ENCODE peak calls at places on chromosome 7, in ten cellular contexts. One of them, this sample, is unnamed. For H3K4me1 and H3K36me3, the result is how much of the 10 kb centered on the place peaks cover.

GRCh38 chr7:22675917-22676343 is 51.1 kb upstream of the IL6 start:
- DNase-seq in heart left ventricle: no peak
- DNase-seq in psoas muscle: no peak
- DNase-seq in PC-3: no peak
- DNase-seq in sigmoid colon: no peak
- DNase-seq in CD4-positive, alpha-beta memory T cell: peak
- DNase-seq in aorta: no peak
- DNase-seq in pancreas: no peak
- DNase-seq in Panc1: no peak
- DNase-seq in spleen: no peak
- DNase-seq in this sample: no peak

GRCh38 chr7:38368191-38368605 is 94.8 kb upstream of the TARP start:
- DNase-seq in psoas muscle: peak
- DNase-seq in pancreas: peak
- DNase-seq in sigmoid colon: peak
- DNase-seq in CD4-positive, alpha-beta memory T cell: peak
- DNase-seq in Panc1: peak
- DNase-seq in PC-3: peak
- DNase-seq in aorta: peak
- DNase-seq in heart left ventricle: peak
- DNase-seq in spleen: peak
- DNase-seq in this sample: peak

GRCh38 chr7:10083766-10084165 is 889.9 kb upstream of the PHF14 start:
- DNase-seq in CD4-positive, alpha-beta memory T cell: no peak
- DNase-seq in psoas muscle: no peak
- DNase-seq in PC-3: no peak
- DNase-seq in aorta: no peak
- DNase-seq in pancreas: no peak
- DNase-seq in spleen: no peak
- DNase-seq in heart left ventricle: no peak
- DNase-seq in Panc1: no peak
- DNase-seq in sigmoid colon: no peak
- DNase-seq in this sample: no peak

GRCh38 chr7:112630565-112630964 is 149.8 kb downstream of the LSMEM1 start:
- DNase-seq in pancreas: no peak
- DNase-seq in aorta: no peak
- DNase-seq in CD4-positive, alpha-beta memory T cell: no peak
- DNase-seq in PC-3: peak
- DNase-seq in heart left ventricle: no peak
- DNase-seq in Panc1: peak
- DNase-seq in sigmoid colon: no peak
- DNase-seq in psoas muscle: no peak
- DNase-seq in spleen: no peak
- DNase-seq in this sample: no peak

GRCh38 chr7:47570649-47571050 is 11.3 kb downstream of the TNS3 start:
- DNase-seq in pancreas: no peak
- DNase-seq in Panc1: no peak
- DNase-seq in heart left ventricle: peak
- DNase-seq in aorta: peak
- DNase-seq in sigmoid colon: peak
- DNase-seq in psoas muscle: peak
- DNase-seq in CD4-positive, alpha-beta memory T cell: no peak
- DNase-seq in PC-3: no peak
- DNase-seq in spleen: no peak
- DNase-seq in this sample: no peak

GRCh38 chr7:50317697-50318640 is 13.5 kb downstream of the IKZF1 start:
- DNase-seq in heart left ventricle: no peak
- DNase-seq in PC-3: no peak
- DNase-seq in sigmoid colon: no peak
- DNase-seq in CD4-positive, alpha-beta memory T cell: peak
- DNase-seq in pancreas: no peak
- DNase-seq in aorta: no peak
- DNase-seq in Panc1: no peak
- DNase-seq in psoas muscle: no peak
- DNase-seq in spleen: peak
- DNase-seq in this sample: no peak

GRCh38 chr7:54477083-54477482 is 65.1 kb upstream of the VSTM2A start:
- DNase-seq in pancreas: no peak
- DNase-seq in CD4-positive, alpha-beta memory T cell: no peak
- DNase-seq in psoas muscle: no peak
- DNase-seq in spleen: no peak
- DNase-seq in sigmoid colon: no peak
- DNase-seq in aorta: no peak
- DNase-seq in PC-3: no peak
- DNase-seq in heart left ventricle: no peak
- DNase-seq in Panc1: no peak
- DNase-seq in this sample: no peak

GRCh38 chr7:35993663-35994622 is 159.1 kb upstream of the EEPD1 start:
- DNase-seq in heart left ventricle: no peak
- DNase-seq in Panc1: peak
- DNase-seq in spleen: no peak
- DNase-seq in pancreas: no peak
- DNase-seq in aorta: no peak
- DNase-seq in PC-3: peak
- DNase-seq in psoas muscle: no peak
- DNase-seq in CD4-positive, alpha-beta memory T cell: no peak
- DNase-seq in sigmoid colon: no peak
- DNase-seq in this sample: no peak

GRCh38 chr7:29063872-29064271 is 82.5 kb downstream of the CPVL start:
- DNase-seq in CD4-positive, alpha-beta memory T cell: no peak
- DNase-seq in heart left ventricle: no peak
- DNase-seq in PC-3: no peak
- DNase-seq in spleen: no peak
- DNase-seq in Panc1: no peak
- DNase-seq in pancreas: no peak
- DNase-seq in aorta: no peak
- DNase-seq in sigmoid colon: no peak
- DNase-seq in psoas muscle: no peak
- DNase-seq in this sample: no peak

GRCh38 chr7:13532028-13532753 is 457.3 kb downstream of the ETV1 start:
- DNase-seq in sigmoid colon: no peak
- DNase-seq in spleen: no peak
- DNase-seq in CD4-positive, alpha-beta memory T cell: no peak
- DNase-seq in heart left ventricle: no peak
- DNase-seq in PC-3: no peak
- DNase-seq in Panc1: no peak
- DNase-seq in pancreas: no peak
- DNase-seq in aorta: no peak
- DNase-seq in psoas muscle: no peak
- DNase-seq in this sample: no peak

GRCh38 chr7:101536232-101536631 is 92.9 kb downstream of the MYL10 start:
- DNase-seq in heart left ventricle: peak
- DNase-seq in spleen: no peak
- DNase-seq in sigmoid colon: no peak
- DNase-seq in CD4-positive, alpha-beta memory T cell: no peak
- DNase-seq in psoas muscle: no peak
- DNase-seq in aorta: no peak
- DNase-seq in pancreas: peak
- DNase-seq in PC-3: no peak
- DNase-seq in Panc1: no peak
- DNase-seq in this sample: no peak

GRCh38 chr7:37354661-37355131 is 94.0 kb downstream of the ELMO1 start:
- DNase-seq in heart left ventricle: peak
- DNase-seq in psoas muscle: peak
- DNase-seq in pancreas: no peak
- DNase-seq in PC-3: no peak
- DNase-seq in aorta: peak
- DNase-seq in Panc1: no peak
- DNase-seq in spleen: peak
- DNase-seq in CD4-positive, alpha-beta memory T cell: no peak
- DNase-seq in sigmoid colon: peak
- DNase-seq in this sample: no peak

GRCh38 chr7:6157685-6158423 is 114.6 kb downstream of the CYTH3 start:
- DNase-seq in psoas muscle: no peak
- DNase-seq in pancreas: no peak
- DNase-seq in Panc1: no peak
- DNase-seq in CD4-positive, alpha-beta memory T cell: no peak
- DNase-seq in PC-3: no peak
- DNase-seq in heart left ventricle: no peak
- DNase-seq in spleen: no peak
- DNase-seq in sigmoid colon: peak
- DNase-seq in aorta: no peak
- DNase-seq in this sample: no peak

GRCh38 chr7:114062810-114063209 is 144.0 kb upstream of the PPP1R3A start:
- DNase-seq in psoas muscle: no peak
- DNase-seq in Panc1: no peak
- DNase-seq in sigmoid colon: no peak
- DNase-seq in heart left ventricle: no peak
- DNase-seq in aorta: no peak
- DNase-seq in pancreas: no peak
- DNase-seq in PC-3: no peak
- DNase-seq in CD4-positive, alpha-beta memory T cell: no peak
- DNase-seq in spleen: no peak
- DNase-seq in this sample: no peak

GRCh38 chr7:41187322-41187721 is 515.6 kb downstream of the INHBA start:
- DNase-seq in aorta: no peak
- DNase-seq in PC-3: peak
- DNase-seq in CD4-positive, alpha-beta memory T cell: no peak
- DNase-seq in spleen: no peak
- DNase-seq in sigmoid colon: no peak
- DNase-seq in psoas muscle: no peak
- DNase-seq in Panc1: no peak
- DNase-seq in heart left ventricle: no peak
- DNase-seq in pancreas: no peak
- DNase-seq in this sample: no peak

GRCh38 chr7:105521027-105521730 is 892 bp downstream of the PUS7 start:
- DNase-seq in psoas muscle: peak
- DNase-seq in PC-3: peak
- DNase-seq in aorta: peak
- DNase-seq in heart left ventricle: peak
- DNase-seq in Panc1: no peak
- DNase-seq in spleen: peak
- DNase-seq in sigmoid colon: peak
- DNase-seq in CD4-positive, alpha-beta memory T cell: peak
- DNase-seq in pancreas: peak
- DNase-seq in this sample: peak

GRCh38 chr7:18499407-18500197 is 4.1 kb downstream of the HDAC9 start:
- DNase-seq in sigmoid colon: no peak
- DNase-seq in pancreas: peak
- DNase-seq in spleen: no peak
- DNase-seq in Panc1: no peak
- DNase-seq in heart left ventricle: peak
- DNase-seq in CD4-positive, alpha-beta memory T cell: no peak
- DNase-seq in psoas muscle: no peak
- DNase-seq in PC-3: peak
- DNase-seq in aorta: peak
- DNase-seq in this sample: no peak

GRCh38 chr7:139691253-139691781 is 86.5 kb downstream of the HIPK2 start:
- DNase-seq in psoas muscle: peak
- DNase-seq in aorta: no peak
- DNase-seq in pancreas: peak
- DNase-seq in sigmoid colon: no peak
- DNase-seq in spleen: no peak
- DNase-seq in heart left ventricle: peak
- DNase-seq in PC-3: no peak
- DNase-seq in CD4-positive, alpha-beta memory T cell: no peak
- DNase-seq in Panc1: no peak
- DNase-seq in this sample: no peak

GRCh38 chr7:99618726-99619125 is 2.0 kb downstream of the ZSCAN25 start:
- DNase-seq in CD4-positive, alpha-beta memory T cell: no peak
- DNase-seq in aorta: no peak
- DNase-seq in sigmoid colon: no peak
- DNase-seq in Panc1: no peak
- DNase-seq in spleen: no peak
- DNase-seq in PC-3: peak
- DNase-seq in heart left ventricle: no peak
- DNase-seq in pancreas: no peak
- DNase-seq in psoas muscle: no peak
- DNase-seq in this sample: no peak
- H3K4me3 ChIP-seq in CD4-positive, alpha-beta memory T cell: no peak
- H3K4me3 ChIP-seq in aorta: no peak
- H3K4me3 ChIP-seq in sigmoid colon: no peak
- H3K4me3 ChIP-seq in Panc1: no peak
- H3K4me3 ChIP-seq in spleen: no peak
- H3K4me3 ChIP-seq in PC-3: peak
- H3K4me3 ChIP-seq in heart left ventricle: no peak
- H3K4me3 ChIP-seq in pancreas: no peak
- H3K4me3 ChIP-seq in psoas muscle: no peak
- H3K4me3 ChIP-seq in this sample: no peak

GRCh38 chr7:121945849-121946238 is 72.9 kb downstream of the PTPRZ1 start:
- DNase-seq in aorta: no peak
- DNase-seq in heart left ventricle: no peak
- DNase-seq in pancreas: no peak
- DNase-seq in CD4-positive, alpha-beta memory T cell: no peak
- DNase-seq in PC-3: no peak
- DNase-seq in sigmoid colon: no peak
- DNase-seq in spleen: no peak
- DNase-seq in psoas muscle: no peak
- DNase-seq in Panc1: no peak
- DNase-seq in this sample: no peak
- H3K4me1 ChIP-seq in aorta: under half
- H3K4me1 ChIP-seq in heart left ventricle: under half
- H3K4me1 ChIP-seq in pancreas: under half
- H3K4me1 ChIP-seq in CD4-positive, alpha-beta memory T cell: under half
- H3K4me1 ChIP-seq in PC-3: under half
- H3K4me1 ChIP-seq in sigmoid colon: under half
- H3K4me1 ChIP-seq in spleen: under half
- H3K4me1 ChIP-seq in psoas muscle: under half
- H3K4me1 ChIP-seq in Panc1: under half
- H3K4me1 ChIP-seq in this sample: under half

DNA sequence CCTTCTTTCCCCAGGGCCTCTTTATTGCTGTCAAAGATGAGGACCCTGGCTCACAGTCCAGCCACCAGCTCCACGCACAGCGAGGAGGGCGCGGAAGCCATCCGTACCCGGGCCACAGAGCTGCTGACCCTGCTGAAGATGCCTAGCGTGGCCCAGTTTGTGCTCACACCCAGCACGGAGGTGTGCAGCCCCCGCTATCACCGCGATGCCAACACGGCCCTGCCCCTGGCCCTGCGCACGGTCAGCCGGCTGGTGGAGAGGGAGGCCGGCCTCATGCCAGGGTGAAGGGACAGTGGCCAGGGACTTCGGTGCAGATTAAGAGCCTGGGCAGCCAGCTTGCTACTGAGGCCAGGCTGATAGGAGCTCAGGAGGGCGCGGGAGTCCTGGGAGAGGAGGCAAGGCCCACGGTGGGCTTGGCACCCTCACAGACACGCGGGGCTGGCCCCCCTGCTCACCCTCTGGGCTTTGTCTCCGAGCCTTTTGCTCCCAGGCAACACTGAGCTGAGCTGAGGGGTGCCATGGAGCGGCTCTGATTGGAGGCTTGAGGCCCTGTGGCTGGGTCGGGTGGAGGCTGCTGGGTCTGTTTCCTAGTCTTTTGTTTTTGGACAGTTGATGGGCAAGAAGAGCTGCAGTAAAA is 15.8 kb downstream of the AP5Z1 start:
- DNase-seq in PC-3: no peak
- DNase-seq in pancreas: no peak
- DNase-seq in psoas muscle: no peak
- DNase-seq in aorta: no peak
- DNase-seq in Panc1: no peak
- DNase-seq in CD4-positive, alpha-beta memory T cell: no peak
- DNase-seq in sigmoid colon: peak
- DNase-seq in heart left ventricle: no peak
- DNase-seq in spleen: no peak
- DNase-seq in this sample: no peak
- H3K36me3 ChIP-seq in PC-3: under half
- H3K36me3 ChIP-seq in pancreas: under half
- H3K36me3 ChIP-seq in psoas muscle: half or more
- H3K36me3 ChIP-seq in aorta: under half
- H3K36me3 ChIP-seq in Panc1: under half
- H3K36me3 ChIP-seq in CD4-positive, alpha-beta memory T cell: under half
- H3K36me3 ChIP-seq in sigmoid colon: under half
- H3K36me3 ChIP-seq in heart left ventricle: half or more
- H3K36me3 ChIP-seq in spleen: half or more
- H3K36me3 ChIP-seq in this sample: under half

GRCh38 chr7:151382079-151382885 is 27.6 kb downstream of the WDR86 start:
- DNase-seq in pancreas: no peak
- DNase-seq in spleen: peak
- DNase-seq in Panc1: no peak
- DNase-seq in aorta: no peak
- DNase-seq in sigmoid colon: no peak
- DNase-seq in psoas muscle: no peak
- DNase-seq in PC-3: no peak
- DNase-seq in heart left ventricle: no peak
- DNase-seq in CD4-positive, alpha-beta memory T cell: peak
- DNase-seq in this sample: no peak
- H3K4me3 ChIP-seq in pancreas: no peak
- H3K4me3 ChIP-seq in spleen: peak
- H3K4me3 ChIP-seq in Panc1: peak
- H3K4me3 ChIP-seq in aorta: no peak
- H3K4me3 ChIP-seq in sigmoid colon: no peak
- H3K4me3 ChIP-seq in psoas muscle: peak
- H3K4me3 ChIP-seq in PC-3: no peak
- H3K4me3 ChIP-seq in heart left ventricle: peak
- H3K4me3 ChIP-seq in CD4-positive, alpha-beta memory T cell: no peak
- H3K4me3 ChIP-seq in this sample: no peak